ENCODE peak calls at places on chromosome 3, in ten cellular contexts. X is HS-5, D is astrocyte of the cerebellum, A is T47D, M is pancreas, G is brain microvascular endothelial cell, P is aorta, C is foreskin fibroblast, B is substantia nigra, Q is BJ. F is an unnamed sample.
A peak's percentile ranks its signal among the peaks of the same experiment; 100 is the strongest.

GRCh38 chr3:153640689-153641308 is 478.8 kb downstream of the RAP2B start:
- DNase-seq in X (no peak), D (no peak), A (no peak), M (no peak), G (no peak), P (peak; percentile 55), C (no peak), B (no peak), Q (no peak), F (no peak)

GRCh38 chr3:85427467-85427866 is 468.7 kb downstream of the CADM2 start:
- DNase-seq in X (no peak), D (no peak), A (no peak), M (no peak), G (no peak), P (no peak), C (no peak), B (no peak), Q (no peak), F (no peak)

GRCh38 chr3:61686228-61686648 is 124.9 kb downstream of the PTPRG start:
- DNase-seq in X (no peak), D (no peak), A (no peak), M (peak; percentile 18), G (no peak), P (no peak), C (no peak), B (no peak), Q (no peak), F (no peak)

GRCh38 chr3:112002458-112002971 is 3.8 kb downstream of the TAGLN3 start:
- DNase-seq in X (no peak), D (no peak), A (no peak), M (no peak), G (no peak), P (no peak), C (peak; percentile 38), B (no peak), Q (no peak), F (no peak)

GRCh38 chr3:186760141-186760813 is 23.1 kb upstream of the EIF4A2 start:
- DNase-seq in X (no peak), D (no peak), A (no peak), M (no peak), G (no peak), P (no peak), C (no peak), B (no peak), Q (no peak), F (no peak)

GRCh38 chr3:186933801-186934200 is 3.5 kb downstream of the ST6GAL1 start:
- DNase-seq in X (no peak), D (no peak), A (no peak), M (no peak), G (no peak), P (no peak), C (no peak), B (no peak), Q (no peak), F (no peak)

GRCh38 chr3:50388021-50388719 is 28.8 kb upstream of the TMEM115 start:
- DNase-seq in X (no peak), D (no peak), A (peak; percentile 39), M (peak; percentile 60), G (no peak), P (no peak), C (no peak), B (no peak), Q (no peak), F (no peak)

GRCh38 chr3:15512173-15512572 is 9.3 kb downstream of the COLQ start:
- DNase-seq in X (no peak), D (peak; percentile 22), A (no peak), M (peak; percentile 27), G (no peak), P (peak; percentile 79), C (no peak), B (peak; percentile 39), Q (no peak), F (no peak)

GRCh38 chr3:185820973-185821758 is 3.7 kb downstream of the IGF2BP2 start:
- DNase-seq in X (peak; percentile 93), D (peak; percentile 78), A (no peak), M (no peak), G (peak; percentile 72), P (no peak), C (peak; percentile 82), B (no peak), Q (peak; percentile 74), F (no peak)

GRCh38 chr3:159721324-159721723 is 267.3 kb upstream of the IL12A start:
- DNase-seq in X (no peak), D (no peak), A (no peak), M (no peak), G (no peak), P (no peak), C (no peak), B (no peak), Q (no peak), F (no peak)

GRCh38 chr3:54866221-54866620 is 61.6 kb downstream of the LRTM1 start:
- DNase-seq in X (no peak), D (no peak), A (no peak), M (no peak), G (no peak), P (no peak), C (no peak), B (no peak), Q (no peak), F (no peak)

GRCh38 chr3:30659270-30660127 is 53.1 kb downstream of the TGFBR2 start:
- DNase-seq in X (peak; percentile 94), D (peak; percentile 91), A (no peak), M (no peak), G (peak; percentile 92), P (no peak), C (peak; percentile 93), B (no peak), Q (peak; percentile 97), F (no peak)

GRCh38 chr3:130934442-130935089 is 40.7 kb downstream of the ATP2C1 start:
- DNase-seq in X (no peak), D (no peak), A (no peak), M (no peak), G (no peak), P (no peak), C (peak; percentile 21), B (no peak), Q (no peak), F (no peak)

GRCh38 chr3:42421818-42422796 is 11.7 kb upstream of the LYZL4 start:
- DNase-seq in X (no peak), D (no peak), A (no peak), M (no peak), G (no peak), P (no peak), C (no peak), B (no peak), Q (no peak), F (no peak)